ENCODE peak calls at places on chromosome 15, in eight cellular contexts. One of them, this sample, is unnamed. For H3K9me3, the result is how much of the 10 kb centered on the place peaks cover.

GRCh38 chr15:37020852-37021251 is 79.5 kb downstream of the MEIS2 start:
- DNase-seq in CD4-positive, alpha-beta T cell: no peak
- DNase-seq in fibroblast of lung: no peak
- DNase-seq in A549: no peak
- DNase-seq in H9: no peak
- DNase-seq in psoas muscle: no peak
- DNase-seq in trophoblast cell: no peak
- DNase-seq in thoracic aorta: no peak
- DNase-seq in this sample: no peak

GRCh38 chr15:80607288-80607980 is 87.7 kb upstream of the ABHD17C start:
- DNase-seq in CD4-positive, alpha-beta T cell: no peak
- DNase-seq in fibroblast of lung: no peak
- DNase-seq in A549: no peak
- DNase-seq in H9: no peak
- DNase-seq in psoas muscle: no peak
- DNase-seq in trophoblast cell: no peak
- DNase-seq in thoracic aorta: no peak
- DNase-seq in this sample: no peak

GRCh38 chr15:73190189-73190601 is 137.9 kb downstream of the NEO1 start:
- DNase-seq in CD4-positive, alpha-beta T cell: no peak
- DNase-seq in fibroblast of lung: peak
- DNase-seq in A549: no peak
- DNase-seq in H9: no peak
- DNase-seq in psoas muscle: no peak
- DNase-seq in trophoblast cell: no peak
- DNase-seq in thoracic aorta: no peak
- DNase-seq in this sample: no peak

GRCh38 chr15:43911235-43911661 is 84.4 kb downstream of the WDR76 start:
- DNase-seq in CD4-positive, alpha-beta T cell: no peak
- DNase-seq in fibroblast of lung: peak
- DNase-seq in A549: peak
- DNase-seq in H9: no peak
- DNase-seq in psoas muscle: no peak
- DNase-seq in trophoblast cell: no peak
- DNase-seq in thoracic aorta: no peak
- DNase-seq in this sample: no peak

GRCh38 chr15:70286110-70286806 is 188.5 kb upstream of the TLE3 start:
- DNase-seq in CD4-positive, alpha-beta T cell: no peak
- DNase-seq in fibroblast of lung: no peak
- DNase-seq in A549: no peak
- DNase-seq in H9: no peak
- DNase-seq in psoas muscle: no peak
- DNase-seq in trophoblast cell: no peak
- DNase-seq in thoracic aorta: no peak
- DNase-seq in this sample: no peak

GRCh38 chr15:29792426-29793159 is 29.7 kb downstream of the TJP1 start:
- DNase-seq in CD4-positive, alpha-beta T cell: no peak
- DNase-seq in fibroblast of lung: peak
- DNase-seq in A549: no peak
- DNase-seq in H9: no peak
- DNase-seq in psoas muscle: no peak
- DNase-seq in trophoblast cell: no peak
- DNase-seq in thoracic aorta: no peak
- DNase-seq in this sample: no peak

GRCh38 chr15:63476229-63476632 is 28.2 kb upstream of the USP3 start:
- DNase-seq in CD4-positive, alpha-beta T cell: no peak
- DNase-seq in fibroblast of lung: peak
- DNase-seq in A549: peak
- DNase-seq in H9: no peak
- DNase-seq in psoas muscle: no peak
- DNase-seq in trophoblast cell: peak
- DNase-seq in thoracic aorta: no peak
- DNase-seq in this sample: no peak

GRCh38 chr15:86362556-86362955 is 282.9 kb downstream of the AGBL1 start:
- DNase-seq in CD4-positive, alpha-beta T cell: no peak
- DNase-seq in fibroblast of lung: no peak
- DNase-seq in A549: no peak
- DNase-seq in H9: peak
- DNase-seq in psoas muscle: no peak
- DNase-seq in trophoblast cell: no peak
- DNase-seq in thoracic aorta: no peak
- DNase-seq in this sample: no peak

GRCh38 chr15:99472416-99473145 is 93.2 kb upstream of the MEF2A start:
- DNase-seq in CD4-positive, alpha-beta T cell: no peak
- DNase-seq in fibroblast of lung: no peak
- DNase-seq in A549: no peak
- DNase-seq in H9: no peak
- DNase-seq in psoas muscle: no peak
- DNase-seq in trophoblast cell: no peak
- DNase-seq in thoracic aorta: no peak
- DNase-seq in this sample: no peak

GRCh38 chr15:79050341-79050740 is 40.2 kb downstream of the RASGRF1 start:
- DNase-seq in CD4-positive, alpha-beta T cell: no peak
- DNase-seq in fibroblast of lung: no peak
- DNase-seq in A549: no peak
- DNase-seq in H9: no peak
- DNase-seq in psoas muscle: no peak
- DNase-seq in trophoblast cell: no peak
- DNase-seq in thoracic aorta: no peak
- DNase-seq in this sample: no peak
- H3K9me3 ChIP-seq in CD4-positive, alpha-beta T cell: under half
- H3K9me3 ChIP-seq in fibroblast of lung: under half
- H3K9me3 ChIP-seq in A549: under half
- H3K9me3 ChIP-seq in H9: under half
- H3K9me3 ChIP-seq in psoas muscle: under half
- H3K9me3 ChIP-seq in trophoblast cell: under half
- H3K9me3 ChIP-seq in thoracic aorta: under half
- H3K9me3 ChIP-seq in this sample: under half

DNA sequence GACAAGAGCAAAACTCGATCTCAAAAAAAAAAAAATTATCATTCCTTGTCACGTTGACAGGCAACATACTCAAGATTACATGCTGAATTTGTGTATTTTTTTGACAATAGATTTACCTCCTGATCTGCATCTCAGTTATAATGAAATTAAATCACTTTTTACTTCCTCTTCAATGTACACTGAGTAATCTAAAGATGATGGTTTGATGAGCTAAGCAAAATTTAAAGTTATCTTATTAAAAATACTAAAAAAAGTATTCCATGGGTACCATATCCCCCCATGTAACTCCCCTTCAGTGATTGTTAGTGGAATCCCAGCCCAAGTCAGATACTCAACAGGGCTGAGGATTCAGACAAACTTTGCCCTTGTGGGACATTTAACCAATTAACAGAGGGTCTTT is 463.2 kb downstream of the OCA2 start:
- DNase-seq in CD4-positive, alpha-beta T cell: no peak
- DNase-seq in fibroblast of lung: no peak
- DNase-seq in A549: no peak
- DNase-seq in H9: no peak
- DNase-seq in psoas muscle: no peak
- DNase-seq in trophoblast cell: no peak
- DNase-seq in thoracic aorta: no peak
- DNase-seq in this sample: no peak
- H3K9me3 ChIP-seq in CD4-positive, alpha-beta T cell: under half
- H3K9me3 ChIP-seq in fibroblast of lung: under half
- H3K9me3 ChIP-seq in A549: under half
- H3K9me3 ChIP-seq in H9: under half
- H3K9me3 ChIP-seq in psoas muscle: under half
- H3K9me3 ChIP-seq in trophoblast cell: under half
- H3K9me3 ChIP-seq in thoracic aorta: under half
- H3K9me3 ChIP-seq in this sample: under half

GRCh38 chr15:49946681-49947080 is 172.4 kb downstream of the ATP8B4 start:
- DNase-seq in CD4-positive, alpha-beta T cell: no peak
- DNase-seq in fibroblast of lung: no peak
- DNase-seq in A549: no peak
- DNase-seq in H9: no peak
- DNase-seq in psoas muscle: no peak
- DNase-seq in trophoblast cell: no peak
- DNase-seq in thoracic aorta: no peak
- DNase-seq in this sample: no peak
- H3K9me3 ChIP-seq in CD4-positive, alpha-beta T cell: under half
- H3K9me3 ChIP-seq in fibroblast of lung: under half
- H3K9me3 ChIP-seq in A549: under half
- H3K9me3 ChIP-seq in H9: under half
- H3K9me3 ChIP-seq in psoas muscle: under half
- H3K9me3 ChIP-seq in trophoblast cell: under half
- H3K9me3 ChIP-seq in thoracic aorta: under half
- H3K9me3 ChIP-seq in this sample: under half

GRCh38 chr15:101194246-101195138 is 57.4 kb downstream of the CHSY1 start:
- DNase-seq in CD4-positive, alpha-beta T cell: no peak
- DNase-seq in fibroblast of lung: peak
- DNase-seq in A549: no peak
- DNase-seq in H9: no peak
- DNase-seq in psoas muscle: no peak
- DNase-seq in trophoblast cell: no peak
- DNase-seq in thoracic aorta: no peak
- DNase-seq in this sample: no peak
- H3K9me3 ChIP-seq in CD4-positive, alpha-beta T cell: under half
- H3K9me3 ChIP-seq in fibroblast of lung: under half
- H3K9me3 ChIP-seq in A549: under half
- H3K9me3 ChIP-seq in H9: under half
- H3K9me3 ChIP-seq in psoas muscle: under half
- H3K9me3 ChIP-seq in trophoblast cell: under half
- H3K9me3 ChIP-seq in thoracic aorta: under half
- H3K9me3 ChIP-seq in this sample: under half

DNA sequence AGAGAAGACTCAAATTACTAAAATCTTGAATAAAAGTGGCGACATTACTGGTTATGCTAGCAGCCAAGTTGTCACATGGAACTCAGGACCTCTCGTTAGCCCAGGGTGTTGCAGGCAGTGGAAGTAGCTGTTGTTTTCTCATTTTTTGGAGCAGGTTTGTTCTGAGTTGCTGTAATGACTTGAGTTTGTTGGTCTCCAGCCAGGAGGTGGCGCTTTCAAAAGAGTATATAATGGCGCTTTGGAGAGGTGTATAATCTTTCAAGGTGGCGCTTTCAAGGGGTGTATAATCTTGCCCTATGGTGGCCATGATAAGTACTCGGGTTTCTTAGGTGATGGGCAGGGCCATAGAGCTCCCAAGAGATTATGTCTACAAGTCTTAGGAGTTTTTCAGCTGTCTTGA is 632.7 kb downstream of the NTRK3 start:
- DNase-seq in CD4-positive, alpha-beta T cell: no peak
- DNase-seq in fibroblast of lung: no peak
- DNase-seq in A549: no peak
- DNase-seq in H9: peak
- DNase-seq in psoas muscle: no peak
- DNase-seq in trophoblast cell: peak
- DNase-seq in thoracic aorta: no peak
- DNase-seq in this sample: no peak
- H3K9me3 ChIP-seq in CD4-positive, alpha-beta T cell: under half
- H3K9me3 ChIP-seq in fibroblast of lung: under half
- H3K9me3 ChIP-seq in A549: under half
- H3K9me3 ChIP-seq in H9: under half
- H3K9me3 ChIP-seq in psoas muscle: under half
- H3K9me3 ChIP-seq in trophoblast cell: under half
- H3K9me3 ChIP-seq in thoracic aorta: under half
- H3K9me3 ChIP-seq in this sample: under half

GRCh38 chr15:38680780-38681179 is 116.2 kb upstream of the RASGRP1 start:
- DNase-seq in CD4-positive, alpha-beta T cell: no peak
- DNase-seq in fibroblast of lung: no peak
- DNase-seq in A549: no peak
- DNase-seq in H9: no peak
- DNase-seq in psoas muscle: no peak
- DNase-seq in trophoblast cell: no peak
- DNase-seq in thoracic aorta: no peak
- DNase-seq in this sample: no peak
- H3K9me3 ChIP-seq in CD4-positive, alpha-beta T cell: under half
- H3K9me3 ChIP-seq in fibroblast of lung: under half
- H3K9me3 ChIP-seq in A549: under half
- H3K9me3 ChIP-seq in H9: under half
- H3K9me3 ChIP-seq in psoas muscle: under half
- H3K9me3 ChIP-seq in trophoblast cell: under half
- H3K9me3 ChIP-seq in thoracic aorta: under half
- H3K9me3 ChIP-seq in this sample: under half

GRCh38 chr15:20346082-20346805 is 195.4 kb downstream of the GOLGA6L6 start:
- DNase-seq in CD4-positive, alpha-beta T cell: no peak
- DNase-seq in fibroblast of lung: no peak
- DNase-seq in A549: no peak
- DNase-seq in H9: peak
- DNase-seq in psoas muscle: no peak
- DNase-seq in trophoblast cell: no peak
- DNase-seq in thoracic aorta: no peak
- DNase-seq in this sample: no peak
- H3K9me3 ChIP-seq in CD4-positive, alpha-beta T cell: under half
- H3K9me3 ChIP-seq in fibroblast of lung: under half
- H3K9me3 ChIP-seq in A549: half or more
- H3K9me3 ChIP-seq in H9: half or more
- H3K9me3 ChIP-seq in psoas muscle: under half
- H3K9me3 ChIP-seq in trophoblast cell: half or more
- H3K9me3 ChIP-seq in thoracic aorta: under half
- H3K9me3 ChIP-seq in this sample: under half

DNA sequence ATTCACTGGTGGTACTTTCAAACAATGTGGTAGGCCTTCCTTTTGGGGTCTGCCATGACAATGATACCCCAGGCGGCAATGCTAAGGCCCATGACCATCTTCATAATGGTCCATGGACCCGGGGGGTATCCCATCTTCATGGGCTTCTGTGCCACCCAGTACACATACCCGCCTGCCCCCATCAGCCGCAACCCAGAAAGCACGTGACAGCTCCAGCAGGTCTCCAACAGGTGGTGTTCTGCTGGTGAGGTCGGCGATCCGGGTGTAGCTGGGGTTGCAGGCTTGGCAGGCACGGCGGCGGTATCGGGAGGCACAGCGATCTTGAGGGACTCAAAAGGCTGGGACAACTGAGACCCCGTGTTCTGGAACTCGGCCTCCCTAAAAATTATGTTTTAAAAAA is 214.5 kb downstream of the SNRPN start:
- DNase-seq in CD4-positive, alpha-beta T cell: no peak
- DNase-seq in fibroblast of lung: no peak
- DNase-seq in A549: no peak
- DNase-seq in H9: peak
- DNase-seq in psoas muscle: peak
- DNase-seq in trophoblast cell: no peak
- DNase-seq in thoracic aorta: no peak
- DNase-seq in this sample: peak
- H3K9me3 ChIP-seq in CD4-positive, alpha-beta T cell: under half
- H3K9me3 ChIP-seq in fibroblast of lung: under half
- H3K9me3 ChIP-seq in A549: under half
- H3K9me3 ChIP-seq in H9: under half
- H3K9me3 ChIP-seq in psoas muscle: under half
- H3K9me3 ChIP-seq in trophoblast cell: under half
- H3K9me3 ChIP-seq in thoracic aorta: under half
- H3K9me3 ChIP-seq in this sample: under half

This sample was measured in T-helper 17 cell.